ENCODE peak calls at places on chromosome 4, in seven cellular contexts. Z, K, I, Y, C, J and R are unnamed samples.

GRCh38 chr4:140875751-140876389 is 119.7 kb upstream of the TBC1D9 start:
- DNase-seq in K (no peak), Z (no peak), J (no peak), I (no peak), C (peak), Y (no peak), R (no peak)

GRCh38 chr4:114476310-114476709 is 122.3 kb upstream of the UGT8 start:
- DNase-seq in J (no peak), C (no peak), I (no peak), Z (no peak), K (no peak), Y (no peak), R (no peak)

GRCh38 chr4:110902500-110902899 is 279.6 kb upstream of the PITX2 start:
- DNase-seq in C (no peak), Z (no peak), J (no peak), Y (no peak), K (no peak), I (no peak), R (no peak)

GRCh38 chr4:74516321-74516720 is 71.4 kb downstream of the AREG start:
- DNase-seq in C (no peak), Z (no peak), Y (no peak), K (no peak), I (no peak), J (peak), R (no peak)

GRCh38 chr4:125714845-125715244 is 400.1 kb downstream of the FAT4 start:
- DNase-seq in I (no peak), J (no peak), Z (no peak), C (no peak), Y (no peak), K (no peak), R (no peak)

GRCh38 chr4:35124116-35124515 is 1120.2 kb downstream of the ARAP2 start:
- DNase-seq in K (no peak), C (no peak), J (no peak), Y (no peak), I (no peak), Z (no peak), R (no peak)

GRCh38 chr4:26061248-26061986 is 147.4 kb downstream of the SMIM20 start:
- DNase-seq in Z (no peak), C (no peak), K (no peak), Y (no peak), I (no peak), J (peak), R (no peak)

GRCh38 chr4:118813561-118813960 is 22.4 kb downstream of the SEC24D start:
- DNase-seq in C (no peak), Z (no peak), I (no peak), K (no peak), Y (no peak), J (no peak), R (no peak)

GRCh38 chr4:31538877-31539276 is 818.7 kb downstream of the PCDH7 start:
- DNase-seq in C (no peak), J (no peak), Y (no peak), K (no peak), I (no peak), Z (no peak), R (no peak)

GRCh38 chr4:57426779-57427395 is 316.7 kb upstream of the IGFBP7 start:
- DNase-seq in J (peak), Y (peak), C (no peak), I (peak), K (peak), Z (peak), R (no peak)

GRCh38 chr4:180635276-180635675 is 1607.9 kb upstream of the TENM3 start:
- DNase-seq in J (no peak), Y (no peak), I (no peak), C (no peak), K (no peak), Z (no peak), R (peak)

GRCh38 chr4:173414456-173414855 is 15.5 kb upstream of the SCRG1 start:
- DNase-seq in I (no peak), C (no peak), K (no peak), J (no peak), Z (no peak), Y (no peak), R (no peak)

GRCh38 chr4:15906024-15906443 is 32.5 kb downstream of the FGFBP1 start:
- DNase-seq in J (no peak), I (no peak), Y (no peak), Z (peak), C (no peak), K (peak), R (no peak)

GRCh38 chr4:99383833-99384392 is 31.4 kb upstream of the ADH1C start:
- DNase-seq in I (peak), J (peak), K (peak), Y (no peak), C (no peak), Z (peak), R (no peak)

GRCh38 chr4:78552398-78553396 is 1.1 kb downstream of the ANXA3 start:
- DNase-seq in Y (no peak), C (no peak), J (no peak), Z (no peak), K (no peak), I (no peak), R (peak)

GRCh38 chr4:158020175-158020574 is 152.7 kb downstream of the GASK1B start:
- DNase-seq in C (no peak), Z (no peak), K (no peak), J (peak), I (peak), Y (no peak), R (peak)

DNA sequence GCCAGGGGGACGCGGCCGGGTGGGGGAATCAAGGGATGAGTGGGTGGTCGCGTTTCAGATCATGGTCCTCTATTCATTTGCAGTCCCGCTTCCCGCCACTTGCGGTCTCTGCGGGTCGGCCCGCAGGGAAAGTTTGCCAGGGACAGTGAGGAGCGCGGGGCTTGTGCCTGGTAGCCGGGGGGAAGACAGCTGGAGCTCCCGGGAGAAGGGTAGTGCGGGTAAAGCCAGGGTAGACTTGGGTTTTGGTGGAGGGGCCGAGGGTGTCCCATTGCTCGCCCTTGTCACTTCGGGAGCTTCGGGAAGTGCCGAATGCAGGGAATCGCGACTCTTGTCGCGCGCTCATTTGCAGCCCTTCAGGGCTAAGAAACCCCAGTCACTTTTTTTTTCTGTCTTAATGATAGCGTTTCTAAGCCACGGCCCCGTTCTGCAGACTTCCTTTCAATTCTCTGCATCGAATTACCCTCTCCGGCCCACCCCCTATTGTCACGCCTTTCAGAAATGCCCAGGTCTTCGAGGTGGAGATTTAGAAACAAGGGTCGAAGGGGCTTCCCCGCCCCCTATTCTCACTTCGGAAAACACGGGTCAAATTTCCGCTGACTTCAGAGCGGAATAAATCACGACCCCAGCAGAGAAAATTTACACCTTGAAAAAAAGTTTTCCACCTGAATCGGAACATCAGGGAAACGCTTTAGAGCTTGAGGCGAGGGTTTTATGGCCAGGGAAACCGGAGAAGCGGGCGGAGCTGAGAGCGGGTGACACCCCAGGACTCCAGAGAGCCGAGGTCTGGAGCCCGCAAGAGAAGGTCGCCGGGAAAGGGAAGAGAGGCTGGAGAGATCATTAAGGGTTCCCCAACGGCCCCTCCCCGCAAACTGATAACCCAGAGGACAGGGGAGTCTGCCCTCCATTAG is 1.4 kb downstream of the SHISA3 start:
- DNase-seq in J (no peak), Z (no peak), Y (no peak), K (peak), C (no peak), I (no peak), R (no peak)
- H3K4me3 ChIP-seq in J (peak), Z (peak), Y (peak), K (peak), C (peak), I (peak), R (peak)

DNA sequence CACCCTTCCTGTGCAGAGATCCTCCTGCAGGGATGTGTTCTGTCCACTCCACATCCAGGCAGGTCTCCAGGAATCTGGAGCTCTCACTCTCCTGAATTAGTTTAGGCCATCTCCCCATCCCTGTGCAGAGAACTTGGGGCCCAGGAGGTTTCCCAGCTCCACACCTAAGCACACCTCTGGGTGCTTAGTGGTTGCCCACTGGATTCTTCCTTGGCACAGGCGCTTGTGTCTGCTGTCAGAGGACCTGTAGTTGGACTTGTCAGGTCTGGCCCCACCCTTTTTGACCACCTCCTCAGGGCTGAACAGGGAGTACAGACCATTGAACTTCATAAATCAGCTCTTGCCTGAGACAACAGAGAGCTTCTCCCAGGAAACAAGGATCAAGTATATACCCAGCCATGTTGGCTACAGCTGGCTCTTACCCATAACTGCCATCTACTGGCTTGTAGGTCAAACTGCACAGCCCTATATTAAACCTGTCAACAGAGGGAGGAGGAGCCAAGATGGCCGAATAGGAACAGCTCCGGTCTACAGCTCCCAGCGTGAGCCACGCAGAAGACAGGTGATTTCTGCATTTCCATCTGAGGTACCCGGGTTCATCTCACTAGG is 275.5 kb downstream of the PPARGC1A start:
- DNase-seq in C (no peak), I (no peak), Z (no peak), J (peak), K (no peak), Y (no peak), R (no peak)
- TF ChIP-seq CTCF in C (peak), I (no peak), Z (no peak), J (peak), K (peak), Y (peak), R (peak)

GRCh38 chr4:75908555-75908954 is 6.3 kb upstream of the PPEF2 start:
- DNase-seq in C (no peak), Y (no peak), J (no peak), I (no peak), K (no peak), Z (no peak), R (no peak)

GRCh38 chr4:75912968-75913367 is 10.7 kb upstream of the PPEF2 start:
- DNase-seq in K (no peak), C (no peak), Z (no peak), Y (no peak), I (no peak), J (no peak), R (no peak)

GRCh38 chr4:75907956-75908355 is 5.7 kb upstream of the PPEF2 start:
- DNase-seq in K (no peak), I (no peak), C (no peak), Y (no peak), J (no peak), Z (no peak), R (no peak)

GRCh38 chr4:75904086-75904485 is 1.8 kb upstream of the PPEF2 start:
- DNase-seq in I (no peak), C (no peak), Y (no peak), Z (no peak), J (no peak), K (no peak), R (no peak)

DNA sequence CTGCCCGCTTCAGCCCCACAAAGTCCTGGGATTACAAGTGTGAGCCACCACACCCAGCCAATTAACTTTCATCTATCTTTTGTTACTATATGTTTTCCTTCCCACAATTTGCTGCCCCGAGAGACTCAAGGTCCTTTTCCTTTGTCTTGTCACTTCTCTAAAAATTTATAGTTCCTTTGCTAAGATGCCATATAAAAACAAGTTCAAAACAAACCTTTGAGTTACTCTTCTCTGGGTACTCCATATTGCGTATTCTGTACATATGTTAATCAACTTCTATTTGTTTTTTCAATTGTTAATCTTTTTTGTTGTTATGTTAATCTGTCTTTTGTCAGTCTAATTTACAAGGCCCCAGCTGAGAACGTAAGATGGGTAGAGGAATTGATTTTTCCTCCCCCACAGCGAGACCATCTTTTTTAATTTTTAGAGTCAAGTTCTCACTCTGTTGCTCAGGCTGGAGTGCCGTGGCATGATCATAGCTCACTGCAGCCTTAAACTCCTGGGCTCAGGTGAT is 7.1 kb upstream of the PPEF2 start:
- DNase-seq in K (no peak), I (no peak), Y (no peak), J (no peak), Z (no peak), C (no peak), R (no peak)
- H3K4me3 ChIP-seq in K (no peak), I (no peak), Y (no peak), J (no peak), Z (no peak), C (no peak), R (no peak)

GRCh38 chr4:142875117-142875516 is 29.0 kb upstream of the INPP4B start:
- DNase-seq in C (no peak), J (no peak), K (no peak), I (no peak), Z (no peak), Y (no peak), R (no peak)
- TF ChIP-seq CTCF in C (no peak), J (no peak), K (no peak), I (no peak), Z (no peak), Y (no peak), R (no peak)

DNA sequence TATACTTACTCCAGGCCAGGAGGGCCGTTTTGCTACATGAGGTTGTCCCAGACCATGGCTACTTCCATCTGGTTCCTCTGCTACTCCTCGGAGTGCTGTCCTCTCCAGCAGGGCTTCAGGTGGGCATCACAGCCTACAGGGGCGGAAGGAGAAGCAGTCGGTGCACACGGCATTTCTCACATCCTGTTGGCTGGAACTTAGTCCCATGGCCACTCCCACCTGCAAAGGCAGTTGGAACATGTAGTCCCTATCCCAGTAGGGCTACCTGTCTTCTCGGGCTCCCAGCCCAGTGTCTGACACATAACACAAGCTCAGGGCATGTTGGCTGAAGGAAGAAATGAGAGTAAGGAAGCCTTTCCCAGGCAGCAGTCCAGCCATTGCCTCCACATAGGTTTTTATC is 7.7 kb upstream of the STK32B start:
- DNase-seq in Y (no peak), K (no peak), C (no peak), Z (no peak), J (no peak), I (no peak), R (no peak)
- H3K4me3 ChIP-seq in Y (no peak), K (no peak), C (no peak), Z (no peak), J (no peak), I (no peak), R (no peak)

GRCh38 chr4:94285666-94286065 is 57.0 kb downstream of the HPGDS start:
- DNase-seq in Z (peak), Y (no peak), J (no peak), C (no peak), I (no peak), K (no peak), R (no peak)

GRCh38 chr4:94284889-94285288 is 57.7 kb downstream of the HPGDS start:
- DNase-seq in Z (no peak), Y (no peak), J (no peak), C (no peak), K (no peak), I (no peak), R (no peak)

DNA sequence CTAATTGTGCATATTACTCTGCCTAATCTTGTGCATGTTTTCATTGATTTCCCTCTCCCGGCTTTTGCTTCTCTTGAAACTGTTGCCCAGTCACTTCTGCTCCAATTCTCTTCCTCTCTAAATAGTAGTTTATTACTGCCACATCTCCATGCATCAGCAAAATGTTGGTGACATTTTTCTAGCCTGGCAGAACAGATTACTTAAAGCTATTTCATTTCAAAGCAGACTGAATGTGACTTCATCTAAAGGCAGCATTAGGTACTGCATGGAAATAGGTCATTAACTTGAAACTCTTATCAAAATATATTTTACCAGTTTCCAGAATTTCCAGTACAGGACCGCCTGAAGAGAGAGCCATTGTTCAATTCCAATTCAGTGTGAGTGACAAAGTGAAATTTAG is 52.4 kb downstream of the HPGDS start:
- DNase-seq in I (no peak), C (no peak), K (no peak), Z (no peak), J (no peak), Y (no peak), R (no peak)
- TF ChIP-seq CTCF in I (no peak), C (no peak), K (no peak), Z (no peak), J (peak), Y (no peak), R (no peak)

DNA sequence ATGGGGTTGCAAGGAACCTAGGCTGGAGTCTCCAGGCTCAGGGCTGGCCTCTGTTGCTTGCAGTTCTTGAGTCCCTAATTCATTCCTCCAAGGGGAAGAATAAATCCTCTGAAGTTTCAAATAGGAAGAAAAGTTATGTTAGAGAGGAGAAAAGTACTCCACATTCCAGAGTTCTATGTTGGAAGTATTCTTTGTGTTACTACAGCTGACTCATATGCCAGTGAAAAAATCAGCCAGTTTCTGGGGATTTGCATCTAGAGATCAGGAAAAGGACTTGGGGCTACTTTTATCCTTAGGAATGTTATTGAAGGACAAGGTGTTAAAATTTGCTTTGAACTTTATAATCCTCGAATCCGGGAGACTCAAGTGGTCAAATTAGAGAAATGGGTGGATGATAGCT is 11.7 kb upstream of the NUDT9 start:
- DNase-seq in C (no peak), I (no peak), J (no peak), Z (no peak), K (no peak), Y (no peak), R (no peak)
- H3K4me3 ChIP-seq in C (no peak), I (no peak), J (no peak), Z (no peak), K (no peak), Y (no peak), R (no peak)

GRCh38 chr4:9765091-9765490 is 16.3 kb upstream of the DRD5 start:
- DNase-seq in K (no peak), Y (no peak), Z (peak), C (no peak), I (no peak), J (peak), R (no peak)
- TF ChIP-seq CTCF in K (peak), Y (peak), Z (peak), C (peak), I (no peak), J (peak), R (peak)

DNA sequence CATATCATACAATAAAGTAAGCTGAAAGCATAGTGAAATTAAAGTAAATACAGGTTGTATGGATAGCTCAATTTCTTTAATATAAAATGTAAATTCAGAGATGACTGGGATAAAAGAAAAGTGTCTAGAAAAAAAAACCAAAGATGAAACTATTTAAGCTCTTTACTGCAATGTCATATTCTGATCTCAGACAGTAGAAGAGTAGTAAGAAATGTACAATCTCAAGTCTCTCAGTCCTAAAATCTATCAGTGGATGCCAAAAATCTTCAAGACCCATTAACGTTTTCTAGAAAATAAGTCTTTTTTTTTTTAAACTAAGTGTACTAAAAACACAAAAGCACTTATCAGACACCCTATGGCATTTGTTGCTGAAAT is 13.8 kb downstream of the MGARP start:
- DNase-seq in C (no peak), I (no peak), J (no peak), Y (no peak), Z (no peak), K (no peak), R (no peak)
- H3K4me3 ChIP-seq in C (peak), I (peak), J (peak), Y (no peak), Z (peak), K (peak), R (peak)